ENCODE peak calls at places on chromosomes 4 and X, in ten cellular contexts. One of them, this sample, is unnamed.

GRCh38 chr4:113781439-113782040 is 20.0 kb upstream of the CAMK2D start:
- DNase-seq in HuH-7.5: no peak
- DNase-seq in GM04504: no peak
- DNase-seq in heart right ventricle: no peak
- DNase-seq in stimulated activated CD4-positive, alpha-beta T cell treated with anti-CD3 and anti-CD28 coated beads, Interleukin-1b, Interleukin-23, amount 100 ng/mL, for 1 hour: no peak
- DNase-seq in activated T-helper 1 cell treated with anti-CD3 and anti-CD28 coated beads, Interleukin-2, amount 50 U/mL, for 16 hours: no peak
- DNase-seq in neuronal stem cell: no peak
- DNase-seq in aorta: no peak
- DNase-seq in RKO: peak; percentile 65
- DNase-seq in HT-29: peak; percentile 57
- DNase-seq in this sample: peak; percentile 28

GRCh38 chr4:31613946-31614623 is 893.9 kb downstream of the PCDH7 start:
- DNase-seq in HuH-7.5: no peak
- DNase-seq in GM04504: no peak
- DNase-seq in heart right ventricle: no peak
- DNase-seq in stimulated activated CD4-positive, alpha-beta T cell treated with anti-CD3 and anti-CD28 coated beads, Interleukin-1b, Interleukin-23, amount 100 ng/mL, for 1 hour: no peak
- DNase-seq in activated T-helper 1 cell treated with anti-CD3 and anti-CD28 coated beads, Interleukin-2, amount 50 U/mL, for 16 hours: no peak
- DNase-seq in neuronal stem cell: peak; percentile 6
- DNase-seq in aorta: no peak
- DNase-seq in RKO: no peak
- DNase-seq in HT-29: no peak
- DNase-seq in this sample: no peak

GRCh38 chrX:154368630-154369452 is 5.6 kb downstream of the FLNA start:
- DNase-seq in HuH-7.5: no peak
- DNase-seq in GM04504: peak; percentile 86
- DNase-seq in heart right ventricle: peak; percentile 74
- DNase-seq in stimulated activated CD4-positive, alpha-beta T cell treated with anti-CD3 and anti-CD28 coated beads, Interleukin-1b, Interleukin-23, amount 100 ng/mL, for 1 hour: peak; percentile 85
- DNase-seq in activated T-helper 1 cell treated with anti-CD3 and anti-CD28 coated beads, Interleukin-2, amount 50 U/mL, for 16 hours: peak; percentile 78
- DNase-seq in neuronal stem cell: no peak
- DNase-seq in aorta: peak; percentile 92
- DNase-seq in RKO: peak; percentile 93
- DNase-seq in HT-29: peak; percentile 84
- DNase-seq in this sample: peak; percentile 93

GRCh38 chrX:55451125-55451524 is 802 bp upstream of the MAGEH1 start:
- DNase-seq in HuH-7.5: no peak
- DNase-seq in GM04504: no peak
- DNase-seq in heart right ventricle: no peak
- DNase-seq in stimulated activated CD4-positive, alpha-beta T cell treated with anti-CD3 and anti-CD28 coated beads, Interleukin-1b, Interleukin-23, amount 100 ng/mL, for 1 hour: no peak
- DNase-seq in activated T-helper 1 cell treated with anti-CD3 and anti-CD28 coated beads, Interleukin-2, amount 50 U/mL, for 16 hours: no peak
- DNase-seq in neuronal stem cell: no peak
- DNase-seq in aorta: no peak
- DNase-seq in RKO: no peak
- DNase-seq in HT-29: no peak
- DNase-seq in this sample: no peak

GRCh38 chr4:7687796-7688195 is 251.9 kb downstream of the AFAP1 start:
- DNase-seq in HuH-7.5: no peak
- DNase-seq in GM04504: no peak
- DNase-seq in heart right ventricle: no peak
- DNase-seq in stimulated activated CD4-positive, alpha-beta T cell treated with anti-CD3 and anti-CD28 coated beads, Interleukin-1b, Interleukin-23, amount 100 ng/mL, for 1 hour: no peak
- DNase-seq in activated T-helper 1 cell treated with anti-CD3 and anti-CD28 coated beads, Interleukin-2, amount 50 U/mL, for 16 hours: no peak
- DNase-seq in neuronal stem cell: no peak
- DNase-seq in aorta: no peak
- DNase-seq in RKO: no peak
- DNase-seq in HT-29: no peak
- DNase-seq in this sample: no peak

GRCh38 chr4:40515398-40516293 is 114.0 kb downstream of the RBM47 start:
- DNase-seq in HuH-7.5: peak; percentile 28
- DNase-seq in GM04504: no peak
- DNase-seq in heart right ventricle: no peak
- DNase-seq in stimulated activated CD4-positive, alpha-beta T cell treated with anti-CD3 and anti-CD28 coated beads, Interleukin-1b, Interleukin-23, amount 100 ng/mL, for 1 hour: no peak
- DNase-seq in activated T-helper 1 cell treated with anti-CD3 and anti-CD28 coated beads, Interleukin-2, amount 50 U/mL, for 16 hours: no peak
- DNase-seq in neuronal stem cell: no peak
- DNase-seq in aorta: no peak
- DNase-seq in RKO: no peak
- DNase-seq in HT-29: peak; percentile 88
- DNase-seq in this sample: no peak

GRCh38 chrX:15914486-15914885 is 59.9 kb upstream of the AP1S2 start:
- DNase-seq in HuH-7.5: no peak
- DNase-seq in GM04504: no peak
- DNase-seq in heart right ventricle: no peak
- DNase-seq in stimulated activated CD4-positive, alpha-beta T cell treated with anti-CD3 and anti-CD28 coated beads, Interleukin-1b, Interleukin-23, amount 100 ng/mL, for 1 hour: no peak
- DNase-seq in activated T-helper 1 cell treated with anti-CD3 and anti-CD28 coated beads, Interleukin-2, amount 50 U/mL, for 16 hours: no peak
- DNase-seq in neuronal stem cell: no peak
- DNase-seq in aorta: no peak
- DNase-seq in RKO: no peak
- DNase-seq in HT-29: no peak
- DNase-seq in this sample: no peak

GRCh38 chrX:10109695-10110094 is 47.1 kb upstream of the CLCN4 start:
- DNase-seq in HuH-7.5: no peak
- DNase-seq in GM04504: no peak
- DNase-seq in heart right ventricle: peak; percentile 59
- DNase-seq in stimulated activated CD4-positive, alpha-beta T cell treated with anti-CD3 and anti-CD28 coated beads, Interleukin-1b, Interleukin-23, amount 100 ng/mL, for 1 hour: no peak
- DNase-seq in activated T-helper 1 cell treated with anti-CD3 and anti-CD28 coated beads, Interleukin-2, amount 50 U/mL, for 16 hours: no peak
- DNase-seq in neuronal stem cell: no peak
- DNase-seq in aorta: no peak
- DNase-seq in RKO: no peak
- DNase-seq in HT-29: no peak
- DNase-seq in this sample: no peak

GRCh38 chr4:37719021-37719420 is 32.8 kb upstream of the RELL1 start:
- DNase-seq in HuH-7.5: no peak
- DNase-seq in GM04504: no peak
- DNase-seq in heart right ventricle: no peak
- DNase-seq in stimulated activated CD4-positive, alpha-beta T cell treated with anti-CD3 and anti-CD28 coated beads, Interleukin-1b, Interleukin-23, amount 100 ng/mL, for 1 hour: no peak
- DNase-seq in activated T-helper 1 cell treated with anti-CD3 and anti-CD28 coated beads, Interleukin-2, amount 50 U/mL, for 16 hours: no peak
- DNase-seq in neuronal stem cell: no peak
- DNase-seq in aorta: no peak
- DNase-seq in RKO: no peak
- DNase-seq in HT-29: no peak
- DNase-seq in this sample: no peak

GRCh38 chr4:183906736-183907651 is 1.9 kb downstream of the STOX2 start:
- DNase-seq in HuH-7.5: no peak
- DNase-seq in GM04504: no peak
- DNase-seq in heart right ventricle: no peak
- DNase-seq in stimulated activated CD4-positive, alpha-beta T cell treated with anti-CD3 and anti-CD28 coated beads, Interleukin-1b, Interleukin-23, amount 100 ng/mL, for 1 hour: no peak
- DNase-seq in activated T-helper 1 cell treated with anti-CD3 and anti-CD28 coated beads, Interleukin-2, amount 50 U/mL, for 16 hours: no peak
- DNase-seq in neuronal stem cell: peak; percentile 48
- DNase-seq in aorta: no peak
- DNase-seq in RKO: no peak
- DNase-seq in HT-29: no peak
- DNase-seq in this sample: no peak

GRCh38 chrX:147958316-147958715 is 22.8 kb upstream of the FMR1NB start:
- DNase-seq in HuH-7.5: no peak
- DNase-seq in GM04504: peak; percentile 67
- DNase-seq in heart right ventricle: no peak
- DNase-seq in stimulated activated CD4-positive, alpha-beta T cell treated with anti-CD3 and anti-CD28 coated beads, Interleukin-1b, Interleukin-23, amount 100 ng/mL, for 1 hour: no peak
- DNase-seq in activated T-helper 1 cell treated with anti-CD3 and anti-CD28 coated beads, Interleukin-2, amount 50 U/mL, for 16 hours: no peak
- DNase-seq in neuronal stem cell: no peak
- DNase-seq in aorta: no peak
- DNase-seq in RKO: no peak
- DNase-seq in HT-29: no peak
- DNase-seq in this sample: no peak

GRCh38 chrX:84501798-84502628 is at the start of gene HDX:
- DNase-seq in HuH-7.5: no peak
- DNase-seq in GM04504: peak; percentile 62
- DNase-seq in heart right ventricle: peak; percentile 90
- DNase-seq in stimulated activated CD4-positive, alpha-beta T cell treated with anti-CD3 and anti-CD28 coated beads, Interleukin-1b, Interleukin-23, amount 100 ng/mL, for 1 hour: no peak
- DNase-seq in activated T-helper 1 cell treated with anti-CD3 and anti-CD28 coated beads, Interleukin-2, amount 50 U/mL, for 16 hours: peak; percentile 29
- DNase-seq in neuronal stem cell: peak; percentile 65
- DNase-seq in aorta: peak; percentile 94
- DNase-seq in RKO: no peak
- DNase-seq in HT-29: no peak
- DNase-seq in this sample: peak; percentile 83

GRCh38 chr4:71262161-71262560 is 76.7 kb upstream of the SLC4A4 start:
- DNase-seq in HuH-7.5: no peak
- DNase-seq in GM04504: no peak
- DNase-seq in heart right ventricle: no peak
- DNase-seq in stimulated activated CD4-positive, alpha-beta T cell treated with anti-CD3 and anti-CD28 coated beads, Interleukin-1b, Interleukin-23, amount 100 ng/mL, for 1 hour: no peak
- DNase-seq in activated T-helper 1 cell treated with anti-CD3 and anti-CD28 coated beads, Interleukin-2, amount 50 U/mL, for 16 hours: no peak
- DNase-seq in neuronal stem cell: no peak
- DNase-seq in aorta: no peak
- DNase-seq in RKO: no peak
- DNase-seq in HT-29: no peak
- DNase-seq in this sample: no peak

GRCh38 chrX:46953597-46953996 is 41.4 kb downstream of the JADE3 start:
- DNase-seq in HuH-7.5: no peak
- DNase-seq in GM04504: no peak
- DNase-seq in heart right ventricle: peak; percentile 5
- DNase-seq in stimulated activated CD4-positive, alpha-beta T cell treated with anti-CD3 and anti-CD28 coated beads, Interleukin-1b, Interleukin-23, amount 100 ng/mL, for 1 hour: no peak
- DNase-seq in activated T-helper 1 cell treated with anti-CD3 and anti-CD28 coated beads, Interleukin-2, amount 50 U/mL, for 16 hours: no peak
- DNase-seq in neuronal stem cell: peak; percentile 57
- DNase-seq in aorta: no peak
- DNase-seq in RKO: no peak
- DNase-seq in HT-29: peak; percentile 35
- DNase-seq in this sample: no peak

GRCh38 chr4:183098080-183098722 is 856 bp upstream of the WWC2 start:
- DNase-seq in HuH-7.5: no peak
- DNase-seq in GM04504: peak; percentile 38
- DNase-seq in heart right ventricle: peak; percentile 51
- DNase-seq in stimulated activated CD4-positive, alpha-beta T cell treated with anti-CD3 and anti-CD28 coated beads, Interleukin-1b, Interleukin-23, amount 100 ng/mL, for 1 hour: no peak
- DNase-seq in activated T-helper 1 cell treated with anti-CD3 and anti-CD28 coated beads, Interleukin-2, amount 50 U/mL, for 16 hours: no peak
- DNase-seq in neuronal stem cell: peak; percentile 35
- DNase-seq in aorta: peak; percentile 90
- DNase-seq in RKO: peak; percentile 55
- DNase-seq in HT-29: peak; percentile 1
- DNase-seq in this sample: no peak

GRCh38 chr4:14441550-14441949 is 560.7 kb upstream of the CPEB2 start:
- DNase-seq in HuH-7.5: no peak
- DNase-seq in GM04504: no peak
- DNase-seq in heart right ventricle: no peak
- DNase-seq in stimulated activated CD4-positive, alpha-beta T cell treated with anti-CD3 and anti-CD28 coated beads, Interleukin-1b, Interleukin-23, amount 100 ng/mL, for 1 hour: no peak
- DNase-seq in activated T-helper 1 cell treated with anti-CD3 and anti-CD28 coated beads, Interleukin-2, amount 50 U/mL, for 16 hours: no peak
- DNase-seq in neuronal stem cell: no peak
- DNase-seq in aorta: no peak
- DNase-seq in RKO: no peak
- DNase-seq in HT-29: no peak
- DNase-seq in this sample: no peak

GRCh38 chr4:172147702-172148101 is 334.5 kb downstream of the GALNTL6 start:
- DNase-seq in HuH-7.5: no peak
- DNase-seq in GM04504: peak; percentile 23
- DNase-seq in heart right ventricle: no peak
- DNase-seq in stimulated activated CD4-positive, alpha-beta T cell treated with anti-CD3 and anti-CD28 coated beads, Interleukin-1b, Interleukin-23, amount 100 ng/mL, for 1 hour: no peak
- DNase-seq in activated T-helper 1 cell treated with anti-CD3 and anti-CD28 coated beads, Interleukin-2, amount 50 U/mL, for 16 hours: no peak
- DNase-seq in neuronal stem cell: no peak
- DNase-seq in aorta: no peak
- DNase-seq in RKO: peak; percentile 25
- DNase-seq in HT-29: no peak
- DNase-seq in this sample: no peak

GRCh38 chr4:169266081-169266480 is 4.7 kb downstream of the SH3RF1 start:
- DNase-seq in HuH-7.5: no peak
- DNase-seq in GM04504: no peak
- DNase-seq in heart right ventricle: no peak
- DNase-seq in stimulated activated CD4-positive, alpha-beta T cell treated with anti-CD3 and anti-CD28 coated beads, Interleukin-1b, Interleukin-23, amount 100 ng/mL, for 1 hour: no peak
- DNase-seq in activated T-helper 1 cell treated with anti-CD3 and anti-CD28 coated beads, Interleukin-2, amount 50 U/mL, for 16 hours: no peak
- DNase-seq in neuronal stem cell: no peak
- DNase-seq in aorta: no peak
- DNase-seq in RKO: no peak
- DNase-seq in HT-29: no peak
- DNase-seq in this sample: no peak

GRCh38 chrX:106959897-106960296 is 39.7 kb downstream of the CLDN2 start:
- DNase-seq in HuH-7.5: no peak
- DNase-seq in GM04504: no peak
- DNase-seq in heart right ventricle: no peak
- DNase-seq in stimulated activated CD4-positive, alpha-beta T cell treated with anti-CD3 and anti-CD28 coated beads, Interleukin-1b, Interleukin-23, amount 100 ng/mL, for 1 hour: no peak
- DNase-seq in activated T-helper 1 cell treated with anti-CD3 and anti-CD28 coated beads, Interleukin-2, amount 50 U/mL, for 16 hours: no peak
- DNase-seq in neuronal stem cell: no peak
- DNase-seq in aorta: no peak
- DNase-seq in RKO: peak; percentile 39
- DNase-seq in HT-29: peak; percentile 75
- DNase-seq in this sample: no peak

GRCh38 chr4:18421519-18421918 is 400.0 kb upstream of the LCORL start:
- DNase-seq in HuH-7.5: no peak
- DNase-seq in GM04504: no peak
- DNase-seq in heart right ventricle: no peak
- DNase-seq in stimulated activated CD4-positive, alpha-beta T cell treated with anti-CD3 and anti-CD28 coated beads, Interleukin-1b, Interleukin-23, amount 100 ng/mL, for 1 hour: no peak
- DNase-seq in activated T-helper 1 cell treated with anti-CD3 and anti-CD28 coated beads, Interleukin-2, amount 50 U/mL, for 16 hours: no peak
- DNase-seq in neuronal stem cell: no peak
- DNase-seq in aorta: no peak
- DNase-seq in RKO: no peak
- DNase-seq in HT-29: no peak
- DNase-seq in this sample: no peak

GRCh38 chr4:8238515-8239053 is 31.0 kb upstream of the HTRA3 start:
- DNase-seq in HuH-7.5: peak; percentile 94
- DNase-seq in GM04504: no peak
- DNase-seq in heart right ventricle: no peak
- DNase-seq in stimulated activated CD4-positive, alpha-beta T cell treated with anti-CD3 and anti-CD28 coated beads, Interleukin-1b, Interleukin-23, amount 100 ng/mL, for 1 hour: no peak
- DNase-seq in activated T-helper 1 cell treated with anti-CD3 and anti-CD28 coated beads, Interleukin-2, amount 50 U/mL, for 16 hours: no peak
- DNase-seq in neuronal stem cell: peak; percentile 26
- DNase-seq in aorta: no peak
- DNase-seq in RKO: no peak
- DNase-seq in HT-29: peak; percentile 38
- DNase-seq in this sample: no peak

GRCh38 chr4:94890579-94890978 is 132.8 kb downstream of the BMPR1B start:
- DNase-seq in HuH-7.5: no peak
- DNase-seq in GM04504: no peak
- DNase-seq in heart right ventricle: no peak
- DNase-seq in stimulated activated CD4-positive, alpha-beta T cell treated with anti-CD3 and anti-CD28 coated beads, Interleukin-1b, Interleukin-23, amount 100 ng/mL, for 1 hour: no peak
- DNase-seq in activated T-helper 1 cell treated with anti-CD3 and anti-CD28 coated beads, Interleukin-2, amount 50 U/mL, for 16 hours: no peak
- DNase-seq in neuronal stem cell: no peak
- DNase-seq in aorta: no peak
- DNase-seq in RKO: no peak
- DNase-seq in HT-29: no peak
- DNase-seq in this sample: no peak

GRCh38 chrX:40434947-40435346 is 145.8 kb upstream of the ATP6AP2 start:
- DNase-seq in HuH-7.5: no peak
- DNase-seq in GM04504: peak; percentile 21
- DNase-seq in heart right ventricle: no peak
- DNase-seq in stimulated activated CD4-positive, alpha-beta T cell treated with anti-CD3 and anti-CD28 coated beads, Interleukin-1b, Interleukin-23, amount 100 ng/mL, for 1 hour: no peak
- DNase-seq in activated T-helper 1 cell treated with anti-CD3 and anti-CD28 coated beads, Interleukin-2, amount 50 U/mL, for 16 hours: no peak
- DNase-seq in neuronal stem cell: no peak
- DNase-seq in aorta: no peak
- DNase-seq in RKO: no peak
- DNase-seq in HT-29: no peak
- DNase-seq in this sample: no peak

GRCh38 chr4:108651068-108651794 is 832 bp downstream of the OSTC start:
- DNase-seq in HuH-7.5: no peak
- DNase-seq in GM04504: no peak
- DNase-seq in heart right ventricle: no peak
- DNase-seq in stimulated activated CD4-positive, alpha-beta T cell treated with anti-CD3 and anti-CD28 coated beads, Interleukin-1b, Interleukin-23, amount 100 ng/mL, for 1 hour: no peak
- DNase-seq in activated T-helper 1 cell treated with anti-CD3 and anti-CD28 coated beads, Interleukin-2, amount 50 U/mL, for 16 hours: no peak
- DNase-seq in neuronal stem cell: peak; percentile 9
- DNase-seq in aorta: no peak
- DNase-seq in RKO: peak; percentile 79
- DNase-seq in HT-29: peak; percentile 42
- DNase-seq in this sample: peak; percentile 46

GRCh38 chrX:71147496-71148277 is 3.0 kb downstream of the NLGN3 start:
- DNase-seq in HuH-7.5: no peak
- DNase-seq in GM04504: no peak
- DNase-seq in heart right ventricle: no peak
- DNase-seq in stimulated activated CD4-positive, alpha-beta T cell treated with anti-CD3 and anti-CD28 coated beads, Interleukin-1b, Interleukin-23, amount 100 ng/mL, for 1 hour: no peak
- DNase-seq in activated T-helper 1 cell treated with anti-CD3 and anti-CD28 coated beads, Interleukin-2, amount 50 U/mL, for 16 hours: no peak
- DNase-seq in neuronal stem cell: no peak
- DNase-seq in aorta: no peak
- DNase-seq in RKO: no peak
- DNase-seq in HT-29: no peak
- DNase-seq in this sample: no peak

GRCh38 chrX:26026179-26026578 is 112.0 kb upstream of the MAGEB18 start:
- DNase-seq in HuH-7.5: no peak
- DNase-seq in GM04504: no peak
- DNase-seq in heart right ventricle: no peak
- DNase-seq in stimulated activated CD4-positive, alpha-beta T cell treated with anti-CD3 and anti-CD28 coated beads, Interleukin-1b, Interleukin-23, amount 100 ng/mL, for 1 hour: no peak
- DNase-seq in activated T-helper 1 cell treated with anti-CD3 and anti-CD28 coated beads, Interleukin-2, amount 50 U/mL, for 16 hours: no peak
- DNase-seq in neuronal stem cell: no peak
- DNase-seq in aorta: no peak
- DNase-seq in RKO: peak; percentile 15
- DNase-seq in HT-29: no peak
- DNase-seq in this sample: no peak

GRCh38 chrX:24925430-24925829 is 90.3 kb downstream of the ARX start:
- DNase-seq in HuH-7.5: no peak
- DNase-seq in GM04504: no peak
- DNase-seq in heart right ventricle: no peak
- DNase-seq in stimulated activated CD4-positive, alpha-beta T cell treated with anti-CD3 and anti-CD28 coated beads, Interleukin-1b, Interleukin-23, amount 100 ng/mL, for 1 hour: no peak
- DNase-seq in activated T-helper 1 cell treated with anti-CD3 and anti-CD28 coated beads, Interleukin-2, amount 50 U/mL, for 16 hours: no peak
- DNase-seq in neuronal stem cell: no peak
- DNase-seq in aorta: no peak
- DNase-seq in RKO: no peak
- DNase-seq in HT-29: no peak
- DNase-seq in this sample: peak; percentile 1

GRCh38 chrX:119984652-119985051 is 41.1 kb upstream of the NKAP start:
- DNase-seq in HuH-7.5: no peak
- DNase-seq in GM04504: no peak
- DNase-seq in heart right ventricle: no peak
- DNase-seq in stimulated activated CD4-positive, alpha-beta T cell treated with anti-CD3 and anti-CD28 coated beads, Interleukin-1b, Interleukin-23, amount 100 ng/mL, for 1 hour: no peak
- DNase-seq in activated T-helper 1 cell treated with anti-CD3 and anti-CD28 coated beads, Interleukin-2, amount 50 U/mL, for 16 hours: no peak
- DNase-seq in neuronal stem cell: no peak
- DNase-seq in aorta: no peak
- DNase-seq in RKO: no peak
- DNase-seq in HT-29: no peak
- DNase-seq in this sample: no peak

This sample was measured in fibroblast of the conjunctiva.